ENCODE peak calls at places on chromosomes 16 and 17, in nine cellular contexts. V, G, W, K, H, F, A, D and N are unnamed samples.
A peak's percentile ranks its signal among the peaks of the same experiment; 100 is the strongest.

GRCh38 chr17:50221500-50222480 is 20.4 kb upstream of the COL1A1 start:
- DNase-seq in V (no peak), G (no peak), W (peak; percentile 93), K (no peak), H (no peak), F (peak; percentile 81), A (no peak), D (peak; percentile 62), N (peak; percentile 35)

GRCh38 chr17:48745381-48746275 is 17.1 kb upstream of the HOXB13 start:
- DNase-seq in V (no peak), G (no peak), W (no peak), K (no peak), H (no peak), F (no peak), A (no peak), D (no peak), N (no peak)

GRCh38 chr17:17497845-17498520 is 1.8 kb upstream of the RASD1 start:
- DNase-seq in V (no peak), G (no peak), W (no peak), K (peak; percentile 48), H (peak; percentile 32), F (no peak), A (no peak), D (no peak), N (no peak)

GRCh38 chr16:22645868-22646267 is 135.2 kb downstream of the NPIPB5 start:
- DNase-seq in V (no peak), G (no peak), W (no peak), K (no peak), H (no peak), F (no peak), A (no peak), D (no peak), N (no peak)

GRCh38 chr16:2370725-2371124 is 30.2 kb upstream of the ABCA3 start:
- DNase-seq in V (no peak), G (no peak), W (peak; percentile 14), K (no peak), H (no peak), F (no peak), A (no peak), D (no peak), N (no peak)

GRCh38 chr16:3364774-3365427 is 9.2 kb downstream of the OR2C1 start:
- DNase-seq in V (peak; percentile 83), G (peak; percentile 86), W (no peak), K (peak; percentile 92), H (peak; percentile 86), F (peak; percentile 97), A (peak; percentile 82), D (peak; percentile 39), N (peak; percentile 84)

GRCh38 chr16:65034915-65035314 is 86.9 kb downstream of the CDH11 start:
- DNase-seq in V (no peak), G (no peak), W (no peak), K (no peak), H (no peak), F (no peak), A (no peak), D (no peak), N (no peak)

GRCh38 chr17:79444226-79444625 is 166.6 kb downstream of the RBFOX3 start:
- DNase-seq in V (no peak), G (no peak), W (no peak), K (no peak), H (no peak), F (no peak), A (no peak), D (no peak), N (no peak)

GRCh38 chr16:50178397-50179018 is 25.4 kb downstream of the TENT4B start:
- DNase-seq in V (no peak), G (no peak), W (no peak), K (no peak), H (no peak), F (no peak), A (no peak), D (no peak), N (no peak)

GRCh38 chr17:49730078-49730786 is 22.5 kb upstream of the SLC35B1 start:
- DNase-seq in V (peak; percentile 78), G (peak; percentile 87), W (no peak), K (peak; percentile 84), H (peak; percentile 87), F (no peak), A (peak; percentile 51), D (peak; percentile 21), N (no peak)

GRCh38 chr16:58031016-58031800 is 5.7 kb downstream of the MMP15 start:
- DNase-seq in V (no peak), G (no peak), W (no peak), K (peak; percentile 42), H (no peak), F (no peak), A (no peak), D (no peak), N (no peak)

GRCh38 chr17:4551141-4551540 is 4.0 kb downstream of the MYBBP1A start:
- DNase-seq in V (no peak), G (no peak), W (no peak), K (no peak), H (no peak), F (peak; percentile 45), A (no peak), D (no peak), N (no peak)

GRCh38 chr16:11796227-11797165 is 562 bp downstream of the ZC3H7A start:
- DNase-seq in V (no peak), G (peak; percentile 72), W (peak; percentile 45), K (peak; percentile 86), H (peak; percentile 74), F (peak; percentile 42), A (peak; percentile 68), D (no peak), N (peak; percentile 34)

GRCh38 chr16:89791278-89791995 is 25.0 kb downstream of the FANCA start:
- DNase-seq in V (no peak), G (no peak), W (no peak), K (no peak), H (no peak), F (no peak), A (no peak), D (no peak), N (no peak)

GRCh38 chr17:42519546-42520444 is 16.2 kb upstream of the NAGLU start:
- DNase-seq in V (peak; percentile 99), G (peak; percentile 90), W (peak; percentile 95), K (peak; percentile 90), H (peak; percentile 59), F (no peak), A (peak; percentile 81), D (peak; percentile 93), N (no peak)

GRCh38 chr17:19762515-19762961 is 14.4 kb upstream of the ALDH3A1 start:
- DNase-seq in V (no peak), G (peak; percentile 75), W (peak; percentile 69), K (peak; percentile 81), H (peak; percentile 64), F (peak; percentile 80), A (peak; percentile 84), D (peak; percentile 36), N (peak; percentile 82)

GRCh38 chr17:50151937-50152547 is 1.6 kb upstream of the PPP1R9B start:
- DNase-seq in V (no peak), G (peak; percentile 87), W (peak; percentile 95), K (peak; percentile 88), H (peak; percentile 78), F (peak; percentile 86), A (peak; percentile 95), D (no peak), N (peak; percentile 70)

DNA sequence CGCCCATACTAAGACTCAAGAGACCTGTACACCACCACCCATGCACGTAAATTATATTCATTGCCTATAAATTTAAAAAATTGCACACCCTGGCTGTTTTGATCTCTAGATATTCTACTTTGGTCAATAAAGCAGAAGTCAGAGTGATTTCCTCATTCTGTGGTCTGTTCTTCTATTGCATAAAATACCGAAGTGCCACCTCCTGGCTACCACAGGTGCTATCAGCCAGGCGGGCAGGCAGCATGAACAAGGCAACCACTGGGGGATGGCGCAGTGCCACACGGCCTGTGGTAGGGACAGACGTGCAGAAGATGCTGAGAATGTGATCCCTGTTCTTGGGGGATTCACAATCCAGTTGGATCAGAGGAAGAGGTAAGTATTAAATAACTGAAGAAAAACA is 122.3 kb downstream of the CDK5R1 start:
- DNase-seq in V (no peak), G (peak; percentile 56), W (peak; percentile 68), K (peak; percentile 80), H (peak; percentile 33), F (peak; percentile 82), A (peak; percentile 33), D (no peak), N (peak; percentile 67)
- TF ChIP-seq CTCF in V (no peak), G (peak; percentile 59), W (peak; percentile 45), K (peak; percentile 33), H (no peak), F (peak; percentile 48), A (no peak), D (no peak), N (peak; percentile 61)

DNA sequence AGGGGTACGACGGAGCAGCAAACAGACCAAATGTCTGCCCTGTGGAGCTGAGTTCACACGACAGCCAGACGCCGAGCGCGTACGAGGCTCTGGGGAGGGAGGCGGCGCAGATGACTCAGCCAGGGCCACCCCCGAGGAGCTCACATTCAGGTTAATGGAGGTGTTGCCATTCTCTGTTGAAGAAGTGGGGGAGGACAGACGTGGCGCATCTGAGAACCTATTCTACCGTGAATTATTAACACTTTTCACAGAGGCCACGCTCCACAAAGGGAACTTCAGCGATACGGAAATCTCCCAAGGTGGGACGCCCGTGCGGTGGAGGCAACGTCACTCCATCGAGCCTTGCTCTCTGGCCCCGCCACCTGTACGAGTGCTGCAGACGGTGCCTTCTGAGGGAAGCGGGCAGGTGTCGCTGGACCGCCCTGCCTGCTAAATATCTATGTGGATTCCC is 19.2 kb downstream of the ABR start:
- DNase-seq in V (no peak), G (no peak), W (no peak), K (no peak), H (no peak), F (no peak), A (no peak), D (no peak), N (no peak)
- TF ChIP-seq CTCF in V (no peak), G (no peak), W (no peak), K (no peak), H (no peak), F (no peak), A (no peak), D (no peak), N (no peak)

GRCh38 chr17:22459331-22459952 is 767.1 kb downstream of the KCNJ18 start:
- DNase-seq in V (no peak), G (no peak), W (no peak), K (no peak), H (no peak), F (no peak), A (no peak), D (no peak), N (no peak)

GRCh38 chr17:22453181-22453580 is 760.9 kb downstream of the KCNJ18 start:
- DNase-seq in V (no peak), G (no peak), W (no peak), K (no peak), H (no peak), F (no peak), A (no peak), D (no peak), N (no peak)

GRCh38 chr17:22459953-22460350 is 767.6 kb downstream of the KCNJ18 start:
- DNase-seq in V (no peak), G (no peak), W (no peak), K (no peak), H (no peak), F (no peak), A (no peak), D (no peak), N (no peak)

GRCh38 chr17:22454070-22454999 is 762.0 kb downstream of the KCNJ18 start:
- DNase-seq in V (no peak), G (no peak), W (no peak), K (no peak), H (no peak), F (no peak), A (no peak), D (no peak), N (no peak)
- TF ChIP-seq CTCF in V (no peak), G (no peak), W (no peak), K (no peak), H (no peak), F (no peak), A (no peak), D (no peak), N (no peak)

GRCh38 chr17:51653902-51654301 is 393.6 kb downstream of the UTP18 start:
- DNase-seq in V (no peak), G (no peak), W (peak; percentile 13), K (no peak), H (no peak), F (no peak), A (no peak), D (no peak), N (no peak)
- TF ChIP-seq CTCF in V (no peak), G (no peak), W (no peak), K (no peak), H (no peak), F (no peak), A (no peak), D (no peak), N (no peak)